ENCODE peak calls at places on chromosomes 1 and 21, in six cellular contexts. B, G, C, R, M and A are unnamed samples.

GRCh38 chr1:25186608-25187007 is 45.7 kb downstream of the SYF2 start:
- DNase-seq in B (no peak), G (no peak), C (no peak), R (no peak), M (no peak), A (no peak)

GRCh38 chr1:246787781-246788513 is 63.7 kb downstream of the SCCPDH start:
- DNase-seq in B (no peak), G (no peak), C (no peak), R (no peak), M (no peak), A (no peak)

GRCh38 chr1:64917907-64918306 is 48.4 kb downstream of the JAK1 start:
- DNase-seq in B (no peak), G (no peak), C (no peak), R (no peak), M (no peak), A (no peak)

GRCh38 chr1:164688791-164689190 is 129.8 kb downstream of the PBX1 start:
- DNase-seq in B (no peak), G (no peak), C (no peak), R (no peak), M (no peak), A (no peak)

GRCh38 chr1:214966366-214966765 is 116.2 kb upstream of the KCNK2 start:
- DNase-seq in B (no peak), G (no peak), C (no peak), R (peak; percentile 44), M (no peak), A (no peak)

GRCh38 chr1:53572061-53572801 is 113.0 kb downstream of the DMRTB1 start:
- DNase-seq in B (peak; percentile 35), G (peak; percentile 71), C (peak; percentile 58), R (no peak), M (peak; percentile 78), A (peak; percentile 50)

GRCh38 chr1:58768971-58769808 is 14.7 kb downstream of the JUN start:
- DNase-seq in B (peak; percentile 72), G (peak; percentile 83), C (peak; percentile 77), R (peak; percentile 74), M (peak; percentile 56), A (peak; percentile 73)

GRCh38 chr1:153627797-153628626 is at the start of gene S100A1:
- DNase-seq in B (no peak), G (no peak), C (no peak), R (no peak), M (no peak), A (no peak)

GRCh38 chr1:53617382-53618217 is 121.4 kb downstream of the GLIS1 start:
- DNase-seq in B (no peak), G (no peak), C (peak; percentile 44), R (peak; percentile 87), M (peak; percentile 40), A (no peak)

GRCh38 chr1:158426137-158426536 is at the start of gene OR10K2:
- DNase-seq in B (no peak), G (no peak), C (no peak), R (no peak), M (no peak), A (no peak)

GRCh38 chr1:177897601-177898376 is 72.1 kb downstream of the SEC16B start:
- DNase-seq in B (no peak), G (no peak), C (no peak), R (no peak), M (no peak), A (no peak)

GRCh38 chr1:94413311-94413710 is 4.9 kb upstream of the ABCD3 start:
- DNase-seq in B (no peak), G (no peak), C (peak; percentile 18), R (no peak), M (no peak), A (no peak)

GRCh38 chr1:11789126-11790067 is 16.4 kb downstream of the MTHFR start:
- DNase-seq in B (no peak), G (no peak), C (no peak), R (no peak), M (no peak), A (no peak)

GRCh38 chr21:34560609-34561008 is 48.6 kb upstream of the KCNE1 start:
- DNase-seq in B (no peak), G (no peak), C (no peak), R (no peak), M (no peak), A (no peak)

GRCh38 chr1:17834561-17835100 is 79.5 kb downstream of the ACTL8 start:
- DNase-seq in B (no peak), G (no peak), C (no peak), R (no peak), M (no peak), A (no peak)

GRCh38 chr1:17922833-17923232 is 167.7 kb downstream of the ACTL8 start:
- DNase-seq in B (no peak), G (peak; percentile 45), C (peak; percentile 63), R (peak; percentile 45), M (no peak), A (peak; percentile 23)

GRCh38 chr1:240455228-240455821 is 156.6 kb downstream of the GREM2 start:
- DNase-seq in B (no peak), G (peak; percentile 54), C (peak; percentile 50), R (peak; percentile 48), M (peak; percentile 12), A (no peak)
- TF ChIP-seq CTCF in B (peak; percentile 66), G (peak; percentile 82), C (peak; percentile 69), R (peak; percentile 59), M (peak; percentile 47), A (peak; percentile 47)

GRCh38 chr1:211813590-211813989 is 17.0 kb downstream of the LPGAT1 start:
- DNase-seq in B (peak; percentile 72), G (peak; percentile 25), C (peak; percentile 89), R (peak; percentile 54), M (peak; percentile 11), A (peak; percentile 49)

GRCh38 chr1:211808475-211808874 is 22.1 kb downstream of the LPGAT1 start:
- DNase-seq in B (no peak), G (peak; percentile 64), C (no peak), R (no peak), M (no peak), A (no peak)

GRCh38 chr1:211811848-211812247 is 18.7 kb downstream of the LPGAT1 start:
- DNase-seq in B (no peak), G (no peak), C (no peak), R (no peak), M (no peak), A (no peak)

GRCh38 chr1:211812584-211812983 is 18.0 kb downstream of the LPGAT1 start:
- DNase-seq in B (no peak), G (no peak), C (no peak), R (no peak), M (no peak), A (no peak)

DNA sequence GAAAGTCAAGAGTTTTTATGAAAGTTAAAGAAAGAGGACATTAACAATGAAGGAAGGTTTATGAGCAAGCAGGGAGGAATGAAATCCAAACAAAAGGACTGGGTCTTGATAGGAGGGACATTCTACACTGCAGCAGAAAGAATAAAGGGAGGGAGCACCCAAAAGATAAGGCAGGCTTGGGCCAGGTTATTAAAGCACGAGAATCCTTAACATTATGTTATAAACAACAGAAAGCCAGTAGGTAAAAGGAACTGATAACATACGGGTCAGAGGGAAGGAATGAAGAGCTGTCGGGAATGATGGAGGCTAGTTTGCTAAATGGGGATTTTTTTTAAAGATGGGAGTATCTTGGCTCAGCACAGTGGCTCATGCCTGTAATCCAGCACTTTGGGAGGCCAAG is 19.4 kb downstream of the LPGAT1 start:
- DNase-seq in B (no peak), G (no peak), C (no peak), R (no peak), M (no peak), A (no peak)
- H3K4me3 ChIP-seq in B (no peak overlapping the region), G (no peak overlapping the region), C (no peak overlapping the region), R (no peak overlapping the region), M (no peak overlapping the region), A (no peak overlapping the region)

GRCh38 chr1:10507111-10507879 is 32.5 kb downstream of the PEX14 start:
- DNase-seq in B (peak; percentile 71), G (peak; percentile 70), C (peak; percentile 95), R (peak; percentile 86), M (peak; percentile 72), A (peak; percentile 86)
- TF ChIP-seq CTCF in B (peak; percentile 89), G (peak; percentile 89), C (peak; percentile 97), R (peak; percentile 96), M (peak; percentile 91), A (peak; percentile 97)

DNA sequence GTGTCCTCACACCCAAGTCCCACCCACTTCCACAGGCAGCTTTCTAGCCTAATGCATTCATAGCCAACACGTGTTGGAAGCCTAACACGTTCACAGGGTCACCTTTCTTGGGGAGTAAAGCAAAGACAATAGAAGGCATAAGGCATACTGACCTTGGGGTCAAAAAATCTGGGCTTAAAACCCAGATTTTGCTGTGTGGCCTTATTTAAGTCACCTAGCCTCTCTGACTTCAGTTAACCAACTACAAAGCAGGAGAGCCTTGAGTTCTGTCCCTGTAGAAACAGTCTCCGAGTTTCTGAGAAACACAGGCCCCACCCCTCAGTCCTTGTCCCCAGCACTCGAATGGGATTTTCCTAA is 1.4 kb downstream of the TNNT2 start:
- DNase-seq in B (no peak), G (no peak), C (no peak), R (no peak), M (no peak), A (no peak)
- H3K4me3 ChIP-seq in B (no peak overlapping the region), G (no peak overlapping the region), C (no peak overlapping the region), R (no peak overlapping the region), M (no peak overlapping the region), A (no peak overlapping the region)

DNA sequence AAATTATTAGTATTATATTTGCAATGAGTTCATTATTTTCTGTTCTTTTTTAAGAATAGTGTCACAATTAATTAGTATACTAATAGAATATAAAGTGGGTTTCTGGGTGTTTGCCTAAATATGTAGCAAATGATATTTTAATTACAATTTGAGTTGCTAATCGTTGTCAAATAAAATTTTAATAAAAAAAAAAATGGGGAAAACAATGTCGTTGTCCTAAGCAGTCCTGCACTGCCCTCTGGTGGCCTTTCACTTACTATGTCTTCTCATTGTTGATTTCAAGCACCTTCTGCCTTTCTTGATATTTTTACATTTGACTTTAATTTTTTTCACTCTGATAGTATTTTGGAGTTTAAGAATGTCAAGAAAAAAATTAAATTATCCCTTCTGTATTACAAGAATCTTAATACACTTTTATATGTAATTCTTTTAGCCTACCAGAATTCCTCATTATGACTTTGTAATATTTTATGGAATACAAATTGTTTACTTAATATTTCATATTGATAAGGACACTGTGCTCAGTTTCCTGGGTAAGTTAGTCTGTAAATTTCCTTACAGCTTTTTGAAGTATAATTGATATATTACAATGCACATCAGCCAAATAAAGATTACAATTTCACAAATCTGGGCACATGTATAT is 104.5 kb upstream of the FMN2 start:
- DNase-seq in B (no peak), G (peak; percentile 78), C (peak; percentile 71), R (peak; percentile 65), M (peak; percentile 26), A (peak; percentile 49)
- TF ChIP-seq CTCF in B (peak; percentile 49), G (peak; percentile 88), C (peak; percentile 77), R (peak; percentile 71), M (peak; percentile 48), A (peak; percentile 75)

GRCh38 chr21:38619865-38620513 is 121.7 kb upstream of the ERG start:
- DNase-seq in B (peak; percentile 43), G (peak; percentile 3), C (no peak), R (peak; percentile 81), M (peak; percentile 78), A (no peak)
- H3K4me3 ChIP-seq in B (no peak overlapping the region), G (no peak overlapping the region), C (no peak overlapping the region), R (no peak overlapping the region), M (no peak overlapping the region), A (no peak overlapping the region)

DNA sequence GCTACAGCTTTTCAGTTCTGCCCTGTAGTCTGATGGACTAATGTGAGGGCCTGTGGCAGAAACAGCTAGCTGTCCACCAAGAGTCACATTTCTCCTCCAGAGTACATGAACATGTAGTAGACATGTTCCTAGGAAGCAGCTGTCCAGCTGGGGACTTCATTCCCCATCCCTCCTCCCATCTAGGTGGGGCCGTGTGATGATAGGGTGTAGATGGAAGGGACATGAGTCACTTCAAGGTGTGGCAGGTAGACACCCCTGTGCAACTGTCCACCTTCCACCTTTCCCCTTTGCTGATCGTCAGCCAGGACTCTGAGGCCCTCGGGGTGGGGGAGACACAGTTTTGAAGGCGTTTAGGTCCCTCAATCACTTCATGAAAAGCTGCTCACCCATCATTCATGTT is 3.6 kb upstream of the RD3 start:
- DNase-seq in B (no peak), G (peak; percentile 46), C (no peak), R (no peak), M (no peak), A (no peak)
- TF ChIP-seq CTCF in B (no peak), G (no peak), C (no peak), R (no peak), M (no peak), A (no peak)